ENCODE peak calls at places on chromosome 3, in seven cellular contexts. R is WTC11, T is HEK293T, O is GM12878, Q is K562, P is HepG2, V is H1. J is an unnamed sample.
A peak's percentile ranks its signal among the peaks of the same experiment; 100 is the strongest.

GRCh38 chr3:185702564-185703225 is 116.6 kb downstream of the SENP2 start:
- DNase-seq in P (no peak), T (peak; percentile 14), R (no peak), Q (no peak), V (no peak), O (no peak), J (no peak)

GRCh38 chr3:195139091-195139875 is 131.7 kb downstream of the XXYLT1 start:
- DNase-seq in Q (no peak), R (no peak), O (no peak), V (no peak), P (no peak), T (no peak), J (no peak)

GRCh38 chr3:89955141-89955540 is 847.7 kb downstream of the EPHA3 start:
- DNase-seq in V (no peak), T (no peak), P (no peak), R (no peak), O (no peak), Q (no peak), J (no peak)

GRCh38 chr3:178203650-178204049 is 332.6 kb upstream of the KCNMB2 start:
- DNase-seq in P (no peak), Q (no peak), V (no peak), T (no peak), R (no peak), O (no peak), J (no peak)

GRCh38 chr3:128548426-128549282 is 55.7 kb upstream of the GATA2 start:
- DNase-seq in V (no peak), T (no peak), Q (peak; percentile 84), P (no peak), R (no peak), O (no peak), J (no peak)

GRCh38 chr3:101778385-101779046 is 495 bp upstream of the NXPE3 start:
- DNase-seq in P (no peak), O (no peak), R (no peak), Q (no peak), V (no peak), T (no peak), J (no peak)

GRCh38 chr3:36733723-36734122 is 30.6 kb downstream of the DCLK3 start:
- DNase-seq in T (no peak), V (no peak), Q (no peak), O (no peak), P (no peak), R (no peak), J (no peak)

GRCh38 chr3:70049761-70050160 is 50.2 kb downstream of the SAMMSON start:
- DNase-seq in Q (no peak), R (no peak), O (no peak), T (no peak), V (no peak), P (no peak), J (no peak)

GRCh38 chr3:143427626-143428025 is 308.1 kb downstream of the CHST2 start:
- DNase-seq in Q (no peak), V (no peak), T (no peak), P (no peak), R (no peak), O (no peak), J (no peak)

GRCh38 chr3:115245899-115246298 is 98.8 kb upstream of the ZBTB20 start:
- DNase-seq in Q (no peak), R (no peak), V (no peak), O (no peak), T (no peak), P (no peak), J (no peak)

GRCh38 chr3:126476166-126476975 is 680 bp upstream of the ZXDC start:
- DNase-seq in V (peak; percentile 67), P (no peak), O (no peak), R (peak; percentile 52), Q (no peak), T (peak; percentile 56), J (peak; percentile 54)

GRCh38 chr3:6142707-6143106 is 718.2 kb upstream of the GRM7 start:
- DNase-seq in R (no peak), V (no peak), Q (no peak), O (no peak), T (no peak), P (no peak), J (no peak)

GRCh38 chr3:151971194-151971771 is 97.8 kb downstream of the SUCNR1 start:
- DNase-seq in T (no peak), Q (no peak), P (no peak), O (no peak), V (no peak), R (no peak), J (no peak)

GRCh38 chr3:23263796-23264195 is 60.7 kb downstream of the UBE2E2 start:
- DNase-seq in T (no peak), Q (no peak), V (no peak), R (no peak), P (no peak), O (no peak), J (no peak)

GRCh38 chr3:190193210-190193609 is 72.5 kb upstream of the P3H2 start:
- DNase-seq in P (no peak), R (no peak), V (no peak), T (no peak), O (no peak), Q (no peak), J (no peak)

GRCh38 chr3:23117856-23118255 is 85.3 kb upstream of the UBE2E2 start:
- DNase-seq in R (no peak), Q (no peak), O (no peak), P (no peak), V (no peak), T (no peak), J (no peak)

GRCh38 chr3:37605754-37606153 is 255.9 kb upstream of the CTDSPL start:
- DNase-seq in R (no peak), V (no peak), Q (no peak), O (no peak), T (no peak), P (no peak), J (no peak)

GRCh38 chr3:141306922-141307321 is 61.4 kb upstream of the ZBTB38 start:
- DNase-seq in P (no peak), R (no peak), O (no peak), Q (no peak), V (no peak), T (no peak), J (no peak)
- TF ChIP-seq SP1 in P (no peak), R (no peak), O (no peak), Q (no peak), V (no peak), T (no peak), J (no peak)

GRCh38 chr3:149621218-149622005 is 36.4 kb downstream of the WWTR1 start:
- DNase-seq in Q (no peak), T (no peak), V (no peak), R (no peak), O (no peak), P (no peak), J (no peak)
- TF ChIP-seq SP1 in Q (no peak), T (no peak), V (no peak), R (no peak), O (no peak), P (no peak), J (no peak)

GRCh38 chr3:64489361-64490044 is 198.3 kb downstream of the ADAMTS9 start:
- DNase-seq in R (peak; percentile 88), O (no peak), V (peak; percentile 89), P (no peak), Q (peak; percentile 19), T (peak; percentile 80), J (no peak)
- TF ChIP-seq SP1 in R (no peak), O (no peak), V (no peak), P (no peak), Q (no peak), T (no peak), J (no peak)

DNA sequence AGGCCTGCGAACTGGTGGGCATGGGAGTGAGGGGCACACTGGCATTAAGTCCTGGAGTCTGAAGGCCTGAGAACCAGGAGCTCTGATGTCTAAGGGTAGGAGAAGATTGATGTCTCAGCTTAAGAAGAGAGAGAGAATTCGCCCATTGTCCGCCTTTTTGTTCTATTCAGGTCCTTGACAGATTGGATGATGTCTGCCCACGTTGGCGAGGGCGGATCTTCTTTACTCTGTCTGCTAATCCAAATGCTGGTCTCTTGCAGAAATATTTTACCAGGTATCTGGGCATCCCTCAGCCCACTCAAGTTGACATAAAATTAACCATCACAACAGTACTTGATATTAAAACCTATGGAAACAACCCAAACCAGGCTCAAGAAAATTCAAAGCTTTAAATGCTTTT is 44.1 kb downstream of the MAP6D1 start:
- DNase-seq in Q (no peak), R (no peak), P (no peak), T (no peak), O (no peak), V (no peak), J (no peak)
- TF ChIP-seq SP1 in Q (no peak), R (no peak), P (no peak), T (no peak), O (no peak), V (no peak), J (no peak)

DNA sequence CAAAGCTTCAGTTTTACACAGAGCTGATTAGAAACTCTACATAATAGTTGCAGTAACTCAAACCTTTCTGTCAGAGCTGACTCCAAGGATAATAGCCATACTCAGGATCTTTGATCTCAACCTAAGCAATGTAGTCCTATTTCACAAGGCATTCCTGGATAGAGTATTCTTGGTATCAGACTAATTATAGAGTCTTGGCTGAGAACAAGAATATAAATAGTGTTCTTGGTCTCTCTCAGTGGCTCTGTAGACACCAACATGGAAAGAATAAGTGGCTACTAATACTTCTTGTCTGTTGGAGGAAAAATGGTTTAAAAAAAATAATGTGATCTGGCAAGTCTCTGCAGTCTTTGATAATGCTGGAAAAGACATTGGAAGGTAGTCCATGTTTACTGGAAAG is 55.7 kb downstream of the RIOX2 start:
- DNase-seq in T (no peak), V (no peak), Q (no peak), R (no peak), P (no peak), O (no peak), J (no peak)
- TF ChIP-seq SP1 in T (no peak), V (no peak), Q (no peak), R (no peak), P (no peak), O (no peak), J (no peak)

DNA sequence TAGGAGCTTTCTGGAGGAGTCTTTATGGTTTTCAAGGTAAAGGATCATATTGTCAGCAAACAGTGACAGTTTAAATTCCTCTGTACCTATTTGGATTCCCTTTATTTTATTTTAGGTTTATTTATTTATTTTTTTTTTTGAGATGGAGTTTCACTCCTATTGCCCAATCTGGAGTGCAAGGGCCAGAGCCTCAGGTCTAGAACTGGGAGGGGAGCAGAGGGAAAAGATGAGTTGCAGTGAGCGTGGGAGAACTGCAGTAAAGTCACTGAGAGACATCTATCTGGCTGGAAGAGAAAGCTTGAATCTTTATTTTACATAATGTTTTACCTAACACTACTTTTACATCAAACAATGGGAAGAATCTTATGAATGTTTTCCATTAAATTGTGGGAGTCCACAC is 49.5 kb upstream of the GK5 start:
- DNase-seq in R (no peak), P (no peak), Q (no peak), V (no peak), T (no peak), O (no peak), J (no peak)
- TF ChIP-seq SP1 in R (no peak), P (no peak), Q (no peak), V (no peak), T (no peak), O (no peak), J (no peak)

GRCh38 chr3:10517616-10518015 is 12.2 kb upstream of the ATP2B2 start:
- DNase-seq in R (no peak), Q (no peak), P (no peak), V (peak; percentile 35), O (no peak), T (no peak), J (no peak)
- TF ChIP-seq SP1 in R (no peak), Q (no peak), P (no peak), V (no peak), O (no peak), T (no peak), J (no peak)

GRCh38 chr3:71163216-71163918 is 420.2 kb downstream of the FOXP1 start:
- DNase-seq in R (no peak), Q (no peak), P (no peak), T (no peak), O (no peak), V (no peak), J (no peak)
- TF ChIP-seq SP1 in R (no peak), Q (no peak), P (no peak), T (no peak), O (no peak), V (no peak), J (no peak)

J was measured in HCT116.